ENCODE peak calls at places on chromosomes 4 and X, in eight cellular contexts. One of them, this sample, is unnamed. For H3K4me1, the result is how much of the 10 kb centered on the place peaks cover.

GRCh38 chr4:21790437-21791029 is 158.0 kb downstream of the KCNIP4 start:
- DNase-seq in tibial nerve: no peak
- DNase-seq in prostate gland: no peak
- DNase-seq in astrocyte: peak
- DNase-seq in heart right ventricle: no peak
- DNase-seq in fibroblast of lung: peak
- DNase-seq in spleen: no peak
- DNase-seq in left ventricle myocardium inferior: no peak
- DNase-seq in this sample: no peak

GRCh38 chr4:97238956-97239698 is 904.1 kb downstream of the STPG2 start:
- DNase-seq in left ventricle myocardium inferior: no peak
- DNase-seq in astrocyte: no peak
- DNase-seq in tibial nerve: no peak
- DNase-seq in spleen: no peak
- DNase-seq in prostate gland: no peak
- DNase-seq in heart right ventricle: no peak
- DNase-seq in fibroblast of lung: no peak
- DNase-seq in this sample: no peak

GRCh38 chr4:183129675-183130074 is 30.6 kb downstream of the WWC2 start:
- DNase-seq in tibial nerve: no peak
- DNase-seq in prostate gland: no peak
- DNase-seq in left ventricle myocardium inferior: no peak
- DNase-seq in heart right ventricle: no peak
- DNase-seq in spleen: no peak
- DNase-seq in fibroblast of lung: no peak
- DNase-seq in astrocyte: no peak
- DNase-seq in this sample: no peak

GRCh38 chrX:44303119-44303518 is 40.4 kb downstream of the EFHC2 start:
- DNase-seq in heart right ventricle: no peak
- DNase-seq in prostate gland: no peak
- DNase-seq in spleen: no peak
- DNase-seq in left ventricle myocardium inferior: no peak
- DNase-seq in fibroblast of lung: no peak
- DNase-seq in astrocyte: no peak
- DNase-seq in tibial nerve: no peak
- DNase-seq in this sample: no peak

GRCh38 chrX:1581132-1581531 is 10.3 kb upstream of the AKAP17A start:
- DNase-seq in heart right ventricle: peak
- DNase-seq in fibroblast of lung: no peak
- DNase-seq in astrocyte: no peak
- DNase-seq in spleen: no peak
- DNase-seq in left ventricle myocardium inferior: no peak
- DNase-seq in prostate gland: no peak
- DNase-seq in tibial nerve: no peak
- DNase-seq in this sample: no peak

GRCh38 chr4:41281038-41281634 is 24.4 kb downstream of the UCHL1 start:
- DNase-seq in heart right ventricle: peak
- DNase-seq in astrocyte: peak
- DNase-seq in left ventricle myocardium inferior: no peak
- DNase-seq in fibroblast of lung: peak
- DNase-seq in spleen: no peak
- DNase-seq in prostate gland: peak
- DNase-seq in tibial nerve: no peak
- DNase-seq in this sample: no peak

GRCh38 chr4:128924951-128925350 is 115.5 kb downstream of the JADE1 start:
- DNase-seq in spleen: no peak
- DNase-seq in heart right ventricle: no peak
- DNase-seq in astrocyte: peak
- DNase-seq in fibroblast of lung: peak
- DNase-seq in left ventricle myocardium inferior: no peak
- DNase-seq in prostate gland: no peak
- DNase-seq in tibial nerve: no peak
- DNase-seq in this sample: no peak

GRCh38 chr4:118322831-118323502 is 29.8 kb downstream of the PRSS12 start:
- DNase-seq in tibial nerve: no peak
- DNase-seq in prostate gland: no peak
- DNase-seq in heart right ventricle: no peak
- DNase-seq in astrocyte: no peak
- DNase-seq in fibroblast of lung: no peak
- DNase-seq in spleen: no peak
- DNase-seq in left ventricle myocardium inferior: no peak
- DNase-seq in this sample: no peak

GRCh38 chr4:113094802-113095201 is 45.3 kb downstream of the ANK2 start:
- DNase-seq in prostate gland: no peak
- DNase-seq in tibial nerve: no peak
- DNase-seq in spleen: no peak
- DNase-seq in heart right ventricle: no peak
- DNase-seq in astrocyte: peak
- DNase-seq in fibroblast of lung: peak
- DNase-seq in left ventricle myocardium inferior: no peak
- DNase-seq in this sample: no peak

GRCh38 chrX:10450959-10451355 is 169.4 kb downstream of the MID1 start:
- DNase-seq in spleen: no peak
- DNase-seq in heart right ventricle: no peak
- DNase-seq in fibroblast of lung: no peak
- DNase-seq in astrocyte: no peak
- DNase-seq in left ventricle myocardium inferior: no peak
- DNase-seq in tibial nerve: no peak
- DNase-seq in prostate gland: no peak
- DNase-seq in this sample: no peak

GRCh38 chrX:49762175-49762704 is 66.5 kb upstream of the PAGE1 start:
- DNase-seq in fibroblast of lung: no peak
- DNase-seq in tibial nerve: no peak
- DNase-seq in left ventricle myocardium inferior: no peak
- DNase-seq in spleen: no peak
- DNase-seq in heart right ventricle: no peak
- DNase-seq in prostate gland: no peak
- DNase-seq in astrocyte: no peak
- DNase-seq in this sample: no peak

GRCh38 chrX:40167240-40168182 is 69.8 kb upstream of the BCOR start:
- DNase-seq in astrocyte: no peak
- DNase-seq in left ventricle myocardium inferior: no peak
- DNase-seq in fibroblast of lung: no peak
- DNase-seq in heart right ventricle: no peak
- DNase-seq in tibial nerve: no peak
- DNase-seq in prostate gland: no peak
- DNase-seq in spleen: peak
- DNase-seq in this sample: no peak

GRCh38 chrX:42954880-42955279 is 176.9 kb upstream of the PPP1R2C start:
- DNase-seq in spleen: no peak
- DNase-seq in left ventricle myocardium inferior: no peak
- DNase-seq in fibroblast of lung: no peak
- DNase-seq in heart right ventricle: no peak
- DNase-seq in astrocyte: no peak
- DNase-seq in tibial nerve: no peak
- DNase-seq in prostate gland: no peak
- DNase-seq in this sample: no peak

GRCh38 chrX:42951747-42952146 is 173.8 kb upstream of the PPP1R2C start:
- DNase-seq in astrocyte: no peak
- DNase-seq in left ventricle myocardium inferior: no peak
- DNase-seq in fibroblast of lung: no peak
- DNase-seq in prostate gland: no peak
- DNase-seq in tibial nerve: no peak
- DNase-seq in spleen: no peak
- DNase-seq in heart right ventricle: no peak
- DNase-seq in this sample: no peak

GRCh38 chrX:42952621-42953020 is 174.7 kb upstream of the PPP1R2C start:
- DNase-seq in heart right ventricle: no peak
- DNase-seq in spleen: no peak
- DNase-seq in fibroblast of lung: no peak
- DNase-seq in prostate gland: no peak
- DNase-seq in tibial nerve: no peak
- DNase-seq in left ventricle myocardium inferior: no peak
- DNase-seq in astrocyte: no peak
- DNase-seq in this sample: no peak

GRCh38 chrX:42955349-42955748 is 177.4 kb upstream of the PPP1R2C start:
- DNase-seq in astrocyte: no peak
- DNase-seq in spleen: no peak
- DNase-seq in tibial nerve: no peak
- DNase-seq in heart right ventricle: no peak
- DNase-seq in prostate gland: no peak
- DNase-seq in fibroblast of lung: no peak
- DNase-seq in left ventricle myocardium inferior: no peak
- DNase-seq in this sample: no peak
- H3K27ac ChIP-seq in astrocyte: no peak
- H3K27ac ChIP-seq in spleen: peak
- H3K27ac ChIP-seq in tibial nerve: no peak
- H3K27ac ChIP-seq in heart right ventricle: no peak
- H3K27ac ChIP-seq in prostate gland: no peak
- H3K27ac ChIP-seq in fibroblast of lung: no peak
- H3K27ac ChIP-seq in left ventricle myocardium inferior: no peak
- H3K27ac ChIP-seq in this sample: no peak

GRCh38 chrX:118976599-118977340 is 2.4 kb downstream of the LONRF3 start:
- DNase-seq in left ventricle myocardium inferior: peak
- DNase-seq in spleen: peak
- DNase-seq in fibroblast of lung: no peak
- DNase-seq in astrocyte: no peak
- DNase-seq in prostate gland: peak
- DNase-seq in heart right ventricle: peak
- DNase-seq in tibial nerve: no peak
- DNase-seq in this sample: peak
- H3K4me3 ChIP-seq in left ventricle myocardium inferior: peak
- H3K4me3 ChIP-seq in spleen: peak
- H3K4me3 ChIP-seq in fibroblast of lung: peak
- H3K4me3 ChIP-seq in astrocyte: peak
- H3K4me3 ChIP-seq in prostate gland: peak
- H3K4me3 ChIP-seq in heart right ventricle: peak
- H3K4me3 ChIP-seq in tibial nerve: peak
- H3K4me3 ChIP-seq in this sample: peak

DNA sequence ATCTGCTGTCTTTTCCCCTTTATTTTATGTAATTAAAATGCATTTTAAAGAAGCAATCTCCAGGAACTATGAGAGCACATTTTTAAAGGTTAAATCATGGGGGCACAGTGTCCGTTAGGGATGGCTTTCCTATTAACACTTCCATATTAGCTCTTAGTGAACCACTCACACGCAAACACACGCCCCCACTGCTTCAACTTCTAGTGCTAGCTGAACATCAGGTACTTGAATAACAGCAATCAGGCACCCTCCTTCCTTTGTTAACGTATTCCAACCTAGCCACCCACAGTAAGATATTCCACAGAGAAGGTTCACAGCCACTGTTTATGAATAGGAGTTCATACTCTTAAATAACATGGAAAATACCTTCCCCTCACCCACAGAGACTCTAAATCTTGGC is 9.3 kb downstream of the TMEM255A start:
- DNase-seq in spleen: no peak
- DNase-seq in left ventricle myocardium inferior: no peak
- DNase-seq in prostate gland: no peak
- DNase-seq in heart right ventricle: no peak
- DNase-seq in tibial nerve: no peak
- DNase-seq in fibroblast of lung: no peak
- DNase-seq in astrocyte: no peak
- DNase-seq in this sample: no peak
- H3K4me1 ChIP-seq in spleen: under half
- H3K4me1 ChIP-seq in left ventricle myocardium inferior: under half
- H3K4me1 ChIP-seq in prostate gland: under half
- H3K4me1 ChIP-seq in heart right ventricle: under half
- H3K4me1 ChIP-seq in tibial nerve: under half
- H3K4me1 ChIP-seq in fibroblast of lung: under half
- H3K4me1 ChIP-seq in astrocyte: under half
- H3K4me1 ChIP-seq in this sample: under half

DNA sequence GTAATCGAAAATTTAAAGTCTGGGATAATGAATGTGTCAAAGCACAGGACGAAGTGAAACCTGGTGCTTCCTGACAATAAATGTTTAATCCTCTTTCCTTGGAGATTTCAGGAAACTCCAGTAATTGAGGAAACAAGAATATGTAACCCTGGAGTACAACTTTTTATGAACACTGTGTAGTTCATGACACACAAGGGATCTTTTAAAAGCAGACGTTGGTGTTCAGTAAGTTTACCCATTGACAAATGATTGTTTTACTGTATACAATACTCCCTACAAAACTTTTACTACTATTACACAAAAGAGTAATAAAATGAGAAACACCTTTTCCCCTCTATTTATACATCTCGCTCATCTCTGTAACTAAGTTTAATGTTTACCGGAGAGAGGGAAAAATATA is 312.4 kb downstream of the PPARGC1A start:
- DNase-seq in tibial nerve: no peak
- DNase-seq in prostate gland: no peak
- DNase-seq in spleen: no peak
- DNase-seq in left ventricle myocardium inferior: no peak
- DNase-seq in astrocyte: no peak
- DNase-seq in heart right ventricle: no peak
- DNase-seq in fibroblast of lung: no peak
- DNase-seq in this sample: no peak
- H3K27ac ChIP-seq in tibial nerve: no peak
- H3K27ac ChIP-seq in prostate gland: no peak
- H3K27ac ChIP-seq in spleen: no peak
- H3K27ac ChIP-seq in left ventricle myocardium inferior: no peak
- H3K27ac ChIP-seq in astrocyte: no peak
- H3K27ac ChIP-seq in heart right ventricle: no peak
- H3K27ac ChIP-seq in fibroblast of lung: no peak
- H3K27ac ChIP-seq in this sample: no peak

DNA sequence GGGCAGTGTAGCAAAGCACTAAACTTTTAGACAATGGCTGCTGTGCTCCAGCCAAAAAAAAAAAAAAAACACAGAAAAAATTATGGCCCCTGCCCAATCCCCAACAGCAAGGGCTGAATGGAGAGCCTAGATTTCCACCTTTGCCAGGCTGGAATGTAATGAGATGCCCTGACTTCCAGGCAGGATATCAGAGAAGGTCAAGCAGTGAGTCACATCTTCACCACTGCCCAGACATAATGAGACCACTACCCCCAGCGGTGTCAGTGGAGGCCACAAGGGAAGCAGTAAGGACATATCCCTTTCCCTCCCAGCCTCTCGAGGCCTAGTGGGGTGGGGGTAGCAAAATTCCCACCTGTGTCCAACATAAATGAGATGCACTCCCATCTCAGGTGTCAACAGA is 216.3 kb upstream of the LEF1 start:
- DNase-seq in heart right ventricle: no peak
- DNase-seq in left ventricle myocardium inferior: no peak
- DNase-seq in tibial nerve: no peak
- DNase-seq in astrocyte: no peak
- DNase-seq in spleen: no peak
- DNase-seq in prostate gland: no peak
- DNase-seq in fibroblast of lung: peak
- DNase-seq in this sample: no peak
- H3K4me3 ChIP-seq in heart right ventricle: no peak
- H3K4me3 ChIP-seq in left ventricle myocardium inferior: no peak
- H3K4me3 ChIP-seq in tibial nerve: no peak
- H3K4me3 ChIP-seq in astrocyte: no peak
- H3K4me3 ChIP-seq in spleen: no peak
- H3K4me3 ChIP-seq in prostate gland: no peak
- H3K4me3 ChIP-seq in fibroblast of lung: no peak
- H3K4me3 ChIP-seq in this sample: no peak

GRCh38 chrX:110181459-110182137 is 136.3 kb downstream of the AMMECR1 start:
- DNase-seq in prostate gland: peak
- DNase-seq in fibroblast of lung: no peak
- DNase-seq in astrocyte: no peak
- DNase-seq in heart right ventricle: no peak
- DNase-seq in left ventricle myocardium inferior: no peak
- DNase-seq in spleen: no peak
- DNase-seq in tibial nerve: no peak
- DNase-seq in this sample: no peak
- H3K4me1 ChIP-seq in prostate gland: under half
- H3K4me1 ChIP-seq in fibroblast of lung: under half
- H3K4me1 ChIP-seq in astrocyte: under half
- H3K4me1 ChIP-seq in heart right ventricle: under half
- H3K4me1 ChIP-seq in left ventricle myocardium inferior: under half
- H3K4me1 ChIP-seq in spleen: under half
- H3K4me1 ChIP-seq in tibial nerve: under half
- H3K4me1 ChIP-seq in this sample: under half

This sample was measured in right cardiac atrium.